ENCODE peak calls at places on chromosome 7, in seven cellular contexts. R, E, Y, G, A, V and U are unnamed samples.

GRCh38 chr7:46257766-46258448 is 336.8 kb upstream of the IGFBP3 start:
- DNase-seq in V (no peak), E (peak; percentile 15), G (no peak), R (no peak), A (peak; percentile 15), Y (no peak), U (no peak)

GRCh38 chr7:44449531-44449930 is 40.9 kb downstream of the NUDCD3 start:
- DNase-seq in Y (no peak), E (no peak), A (no peak), R (no peak), V (no peak), G (no peak), U (no peak)

GRCh38 chr7:924541-925231 is 29.8 kb downstream of the ADAP1 start:
- DNase-seq in R (no peak), Y (no peak), G (no peak), E (no peak), V (no peak), A (no peak), U (peak; percentile 47)

GRCh38 chr7:101576993-101577392 is 52.1 kb downstream of the MYL10 start:
- DNase-seq in G (no peak), R (peak; percentile 16), A (no peak), Y (no peak), E (no peak), V (no peak), U (no peak)

GRCh38 chr7:73828107-73828803 is 2.5 kb upstream of the CLDN4 start:
- DNase-seq in A (peak; percentile 67), G (peak; percentile 89), R (no peak), E (peak; percentile 90), Y (no peak), V (peak; percentile 93), U (no peak)

GRCh38 chr7:22110227-22110839 is 164.6 kb upstream of the CDCA7L start:
- DNase-seq in Y (peak; percentile 55), A (peak; percentile 63), R (peak; percentile 86), G (peak; percentile 81), E (peak; percentile 74), V (peak; percentile 74), U (peak; percentile 29)

GRCh38 chr7:21603972-21604749 is 61.3 kb downstream of the DNAH11 start:
- DNase-seq in E (no peak), V (no peak), Y (peak; percentile 7), G (no peak), A (no peak), R (no peak), U (no peak)

GRCh38 chr7:151080091-151080521 is 503 bp downstream of the FASTK start:
- DNase-seq in R (no peak), V (peak; percentile 77), A (no peak), G (no peak), E (no peak), Y (no peak), U (no peak)

GRCh38 chr7:2198206-2198605 is 34.5 kb downstream of the MAD1L1 start:
- DNase-seq in V (peak; percentile 26), A (no peak), E (no peak), G (no peak), R (no peak), Y (no peak), U (no peak)

GRCh38 chr7:87218941-87219544 is 489 bp downstream of the TMEM243 start:
- DNase-seq in R (peak; percentile 77), G (peak; percentile 28), E (no peak), A (peak; percentile 42), V (peak; percentile 60), Y (no peak), U (peak; percentile 88)

GRCh38 chr7:148944935-148945934 is 61.1 kb upstream of the EZH2 start:
- DNase-seq in R (no peak), V (no peak), Y (no peak), G (no peak), A (no peak), E (no peak), U (no peak)

GRCh38 chr7:42202601-42203000 is 34.4 kb downstream of the GLI3 start:
- DNase-seq in A (no peak), E (no peak), Y (no peak), V (no peak), G (no peak), R (no peak), U (no peak)

GRCh38 chr7:123571684-123572083 is 14.1 kb upstream of the NDUFA5 start:
- DNase-seq in Y (no peak), E (no peak), G (no peak), V (no peak), A (no peak), R (no peak), U (no peak)

GRCh38 chr7:4694653-4695335 is 12.7 kb downstream of the FOXK1 start:
- DNase-seq in E (no peak), R (no peak), G (no peak), V (no peak), A (no peak), Y (no peak), U (no peak)

GRCh38 chr7:101169838-101170531 is 4.6 kb upstream of the VGF start:
- DNase-seq in A (no peak), Y (no peak), E (no peak), V (peak; percentile 94), R (peak; percentile 83), G (peak; percentile 31), U (no peak)

GRCh38 chr7:19030280-19030679 is 87.2 kb downstream of the TWIST1 start:
- DNase-seq in G (no peak), A (no peak), V (no peak), E (no peak), Y (no peak), R (no peak), U (no peak)

GRCh38 chr7:114345494-114345893 is 69.1 kb upstream of the FOXP2 start:
- DNase-seq in G (no peak), V (no peak), R (no peak), E (no peak), A (no peak), Y (no peak), U (no peak)

GRCh38 chr7:15457959-15458955 is 103.6 kb downstream of the AGMO start:
- DNase-seq in Y (no peak), V (no peak), G (no peak), R (no peak), A (no peak), E (no peak), U (no peak)

DNA sequence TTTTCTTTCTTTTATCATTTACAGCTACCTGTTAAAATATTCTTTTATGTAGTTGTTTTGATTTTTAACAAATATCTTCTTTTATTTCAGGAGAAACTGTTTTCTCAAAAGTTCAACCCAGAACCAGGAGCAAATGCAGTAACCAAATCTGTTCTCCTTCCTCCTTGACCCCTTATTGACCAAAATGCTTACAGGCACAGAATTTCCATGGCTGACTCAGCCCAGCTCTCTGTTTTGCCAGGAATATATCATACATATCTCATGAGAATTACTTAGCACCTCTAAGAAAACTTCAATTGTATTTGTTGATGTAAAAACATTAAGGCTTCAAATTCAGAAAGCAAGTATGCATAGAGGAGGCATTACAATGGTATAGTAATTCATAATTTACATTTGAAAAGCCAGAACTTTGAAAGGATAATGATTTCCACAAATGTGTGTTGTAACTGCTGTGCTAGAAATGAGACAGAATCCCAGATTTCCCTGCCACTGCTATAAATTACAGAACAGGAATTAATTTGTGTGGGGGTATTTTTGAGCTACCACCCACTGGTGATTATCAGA is 2.2 kb downstream of the GSAP start:
- DNase-seq in E (no peak), G (no peak), Y (no peak), V (no peak), R (peak; percentile 23), A (no peak), U (no peak)
- TF ChIP-seq REST in E (no peak), G (no peak), Y (no peak), V (no peak), R (no peak), A (no peak), U (no peak)

GRCh38 chr7:29304756-29305155 is 110.2 kb downstream of the CHN2 start:
- DNase-seq in G (no peak), A (no peak), R (no peak), Y (no peak), E (no peak), V (peak; percentile 83), U (no peak)

GRCh38 chr7:29296421-29296820 is 101.8 kb downstream of the CHN2 start:
- DNase-seq in Y (no peak), A (no peak), R (peak; percentile 78), V (no peak), E (no peak), G (no peak), U (no peak)

GRCh38 chr7:29299986-29300609 is 105.5 kb downstream of the CHN2 start:
- DNase-seq in E (no peak), G (no peak), A (no peak), V (no peak), R (no peak), Y (no peak), U (no peak)

GRCh38 chr7:29297194-29297890 is 102.8 kb downstream of the CHN2 start:
- DNase-seq in A (no peak), E (no peak), R (peak; percentile 86), Y (no peak), V (no peak), G (no peak), U (no peak)

GRCh38 chr7:29300649-29301048 is 106.1 kb downstream of the CHN2 start:
- DNase-seq in R (no peak), G (no peak), Y (no peak), A (no peak), E (no peak), V (no peak), U (no peak)
- TF ChIP-seq REST in R (no peak), G (no peak), Y (no peak), A (no peak), E (no peak), V (no peak), U (no peak)

GRCh38 chr7:108310351-108310750 is 145.9 kb downstream of the NRCAM start:
- DNase-seq in Y (no peak), V (no peak), R (no peak), A (no peak), E (no peak), G (no peak), U (no peak)
- TF ChIP-seq REST in Y (no peak), V (no peak), R (no peak), A (no peak), E (no peak), G (no peak), U (no peak)

GRCh38 chr7:33191326-33191725 is 62.0 kb downstream of the BBS9 start:
- DNase-seq in R (peak; percentile 51), A (no peak), E (no peak), G (peak; percentile 54), V (no peak), Y (no peak), U (no peak)

GRCh38 chr7:33186187-33186586 is 56.8 kb downstream of the BBS9 start:
- DNase-seq in G (no peak), R (peak; percentile 40), E (no peak), Y (no peak), A (no peak), V (no peak), U (no peak)

GRCh38 chr7:33183504-33183903 is 54.1 kb downstream of the BBS9 start:
- DNase-seq in Y (no peak), E (no peak), V (no peak), G (no peak), A (no peak), R (no peak), U (no peak)

GRCh38 chr7:33190688-33191304 is 61.4 kb downstream of the BBS9 start:
- DNase-seq in V (no peak), A (no peak), G (no peak), Y (no peak), E (no peak), R (no peak), U (no peak)

DNA sequence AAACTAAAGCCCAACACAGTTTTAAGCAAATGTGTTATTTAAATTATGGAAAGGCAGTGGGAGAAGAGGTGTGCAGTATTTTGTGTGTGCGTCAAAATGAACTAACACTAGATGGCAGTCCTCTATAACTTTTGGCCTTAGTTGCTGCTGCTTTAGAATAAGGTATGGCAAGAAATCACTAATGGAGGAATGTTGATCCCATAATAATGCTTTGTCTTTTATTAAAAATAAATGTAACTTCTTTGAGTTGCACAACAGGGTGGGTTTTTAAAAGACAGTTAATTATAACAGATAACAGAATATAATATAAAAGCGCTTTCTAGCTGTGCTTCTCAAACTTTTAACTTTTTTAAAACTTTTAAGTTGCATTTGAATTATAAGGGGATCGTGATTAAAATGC is 56.4 kb downstream of the BBS9 start:
- DNase-seq in V (peak; percentile 63), G (peak; percentile 62), R (peak; percentile 77), Y (no peak), A (peak; percentile 33), E (peak; percentile 34), U (peak; percentile 1)
- TF ChIP-seq REST in V (no peak), G (no peak), R (no peak), Y (no peak), A (no peak), E (no peak), U (no peak)